ENCODE peak calls at places on chromosome 21, in nine cellular contexts. C is mucosa of descending colon; F is naive thymus-derived CD8-positive, alpha-beta T cell; W is activated CD8-positive, alpha-beta T cell treated with anti-CD3 and anti-CD28 coated beads for 36 hours; K is activated naive CD8-positive, alpha-beta T cell treated with anti-CD3 and anti-CD28 coated beads, Interleukin-2, amount 10 ng/mL, durations not matched to agents 7 days and 5 days; P is right cardiac atrium; B is activated CD4-positive, alpha-beta T cell treated with anti-CD3 and anti-CD28 coated beads for 36 hours; T is activated T-helper 17 cell treated with anti-CD3 and anti-CD28 coated beads, Interleukin-2, amount 50 U/mL, for 72 hours; D is T-cell. Y is an unnamed sample.

GRCh38 chr21:35940074-35940927 is 120.0 kb downstream of the SETD4 start:
- ATAC-seq in P (peak), W (peak), C (peak), K (no peak), F (peak), D (no peak), T (peak), B (peak), Y (peak)

GRCh38 chr21:42028754-42029385 is 18.7 kb upstream of the ZBTB21 start:
- ATAC-seq in D (no peak), W (no peak), B (no peak), C (peak), P (no peak), T (no peak), F (no peak), K (no peak), Y (no peak)

GRCh38 chr21:35284199-35284598 is 235.1 kb upstream of the RUNX1 start:
- ATAC-seq in D (no peak), C (no peak), F (no peak), W (no peak), K (no peak), B (no peak), T (no peak), P (peak), Y (no peak)

GRCh38 chr21:42755031-42755665 is 101.7 kb downstream of the PDE9A start:
- ATAC-seq in F (no peak), B (no peak), C (no peak), K (no peak), P (no peak), W (no peak), T (no peak), D (no peak), Y (no peak)

GRCh38 chr21:43750339-43751033 is 25.6 kb downstream of the CSTB start:
- ATAC-seq in F (no peak), D (no peak), P (no peak), T (peak), B (no peak), K (no peak), C (peak), W (no peak), Y (no peak)

GRCh38 chr21:23130308-23130707 is 2132.1 kb downstream of the NCAM2 start:
- ATAC-seq in P (no peak), C (no peak), D (no peak), W (no peak), B (no peak), F (no peak), K (no peak), T (no peak), Y (no peak)

GRCh38 chr21:43762303-43763128 is 13.6 kb downstream of the CSTB start:
- ATAC-seq in P (no peak), K (no peak), F (no peak), T (no peak), B (no peak), C (no peak), W (no peak), D (no peak), Y (no peak)

GRCh38 chr21:27108228-27108627 is 141.3 kb upstream of the ADAMTS5 start:
- ATAC-seq in D (no peak), K (no peak), P (no peak), T (no peak), W (no peak), B (no peak), F (no peak), C (no peak), Y (no peak)

GRCh38 chr21:18443085-18443484 is 39.5 kb upstream of the TMPRSS15 start:
- ATAC-seq in K (no peak), T (no peak), B (no peak), D (no peak), C (no peak), F (no peak), P (no peak), W (no peak), Y (no peak)

GRCh38 chr21:37767984-37768383 is 148.3 kb downstream of the KCNJ6 start:
- ATAC-seq in D (no peak), F (no peak), W (no peak), K (no peak), P (no peak), T (no peak), B (no peak), C (no peak), Y (no peak)

GRCh38 chr21:42599962-42600361 is 53.5 kb upstream of the PDE9A start:
- ATAC-seq in W (no peak), F (no peak), P (no peak), C (no peak), K (no peak), D (no peak), T (no peak), B (no peak), Y (no peak)

GRCh38 chr21:34932233-34932632 is 116.9 kb downstream of the RUNX1 start:
- ATAC-seq in F (no peak), B (no peak), T (no peak), D (no peak), K (no peak), P (no peak), C (no peak), W (no peak), Y (no peak)

GRCh38 chr21:18951291-18952038 is 547.9 kb upstream of the TMPRSS15 start:
- ATAC-seq in D (no peak), P (peak), W (no peak), C (peak), F (no peak), B (no peak), K (no peak), T (no peak), Y (peak)

GRCh38 chr21:46131721-46132651 is 23.4 kb downstream of the FTCD start:
- ATAC-seq in K (no peak), D (no peak), C (no peak), W (no peak), T (no peak), F (no peak), P (peak), B (no peak), Y (no peak)

GRCh38 chr21:41879190-41879998 is at the start of gene PRDM15:
- ATAC-seq in F (peak), T (peak), D (peak), B (peak), K (peak), P (peak), W (peak), C (peak), Y (peak)

GRCh38 chr21:44865561-44866280 is 7.8 kb downstream of the PTTG1IP start:
- ATAC-seq in P (no peak), K (no peak), W (peak), B (peak), F (peak), T (peak), D (peak), C (peak), Y (peak)

GRCh38 chr21:31342328-31342727 is 1.7 kb downstream of the TIAM1 start:
- ATAC-seq in F (no peak), C (peak), D (no peak), W (no peak), B (no peak), T (no peak), K (no peak), P (no peak), Y (no peak)

GRCh38 chr21:33569986-33570385 is 18.5 kb downstream of the DONSON start:
- ATAC-seq in P (no peak), C (no peak), F (no peak), K (no peak), B (no peak), D (no peak), T (no peak), W (no peak), Y (no peak)

GRCh38 chr21:43640437-43640836 is 18.9 kb downstream of the HSF2BP start:
- ATAC-seq in B (no peak), W (no peak), C (peak), D (no peak), T (no peak), K (no peak), P (no peak), F (no peak), Y (no peak)

GRCh38 chr21:43190544-43191340 is 21.9 kb downstream of the CRYAA start:
- ATAC-seq in W (no peak), D (no peak), T (no peak), F (no peak), C (no peak), P (no peak), K (no peak), B (no peak), Y (no peak)

GRCh38 chr21:26806734-26807372 is 38.4 kb downstream of the ADAMTS1 start:
- ATAC-seq in T (no peak), C (no peak), P (no peak), F (no peak), K (no peak), D (no peak), W (no peak), B (no peak), Y (no peak)

GRCh38 chr21:32426066-32426465 is 13.6 kb downstream of the EVA1C start:
- ATAC-seq in K (no peak), F (no peak), P (no peak), W (no peak), T (no peak), C (no peak), D (no peak), B (no peak), Y (no peak)

GRCh38 chr21:38303300-38303699 is 46.5 kb downstream of the KCNJ15 start:
- ATAC-seq in D (no peak), P (peak), B (no peak), T (no peak), F (no peak), C (peak), W (no peak), K (no peak), Y (no peak)

GRCh38 chr21:35338881-35339632 is 290.0 kb upstream of the RUNX1 start:
- ATAC-seq in C (no peak), T (no peak), K (no peak), D (no peak), W (no peak), P (no peak), B (no peak), F (no peak), Y (no peak)

GRCh38 chr21:17231124-17231523 is 281.7 kb upstream of the CXADR start:
- ATAC-seq in P (no peak), K (no peak), F (no peak), B (no peak), C (no peak), T (no peak), D (no peak), W (no peak), Y (no peak)

GRCh38 chr21:43872549-43873198 is 7.7 kb downstream of the AGPAT3 start:
- ATAC-seq in T (no peak), F (no peak), D (no peak), P (no peak), C (no peak), K (no peak), W (no peak), B (no peak), Y (no peak)

GRCh38 chr21:46500224-46500861 is 41.7 kb downstream of the DIP2A start:
- ATAC-seq in W (peak), B (peak), D (no peak), P (no peak), K (peak), T (peak), C (peak), F (peak), Y (no peak)

GRCh38 chr21:31470896-31471694 is 127.0 kb upstream of the TIAM1 start:
- ATAC-seq in P (no peak), F (no peak), C (no peak), B (no peak), T (no peak), D (no peak), K (no peak), W (no peak), Y (no peak)

GRCh38 chr21:39311164-39311563 is 2.3 kb downstream of the BRWD1 start:
- ATAC-seq in T (no peak), W (no peak), P (no peak), F (no peak), K (no peak), C (no peak), D (no peak), B (no peak), Y (no peak)

GRCh38 chr21:45992311-45993209 is 11.0 kb downstream of the COL6A1 start:
- ATAC-seq in W (no peak), C (no peak), D (no peak), P (peak), F (no peak), K (no peak), B (no peak), T (no peak), Y (no peak)

GRCh38 chr21:42406201-42406601 is 2.5 kb downstream of the UBASH3A start:
- ATAC-seq in W (peak), K (peak), T (peak), D (peak), B (peak), F (peak), C (peak), P (no peak), Y (no peak)

GRCh38 chr21:21247441-21247840 is 249.2 kb downstream of the NCAM2 start:
- ATAC-seq in C (no peak), B (no peak), D (no peak), T (no peak), F (no peak), P (no peak), K (no peak), W (no peak), Y (no peak)

GRCh38 chr21:43333301-43334062 is 93.4 kb downstream of the SIK1 start:
- ATAC-seq in P (peak), T (no peak), F (no peak), D (no peak), B (no peak), W (peak), C (peak), K (no peak), Y (no peak)

GRCh38 chr21:45723049-45723958 is 79.8 kb downstream of the PCBP3 start:
- ATAC-seq in K (no peak), W (peak), T (peak), F (no peak), B (peak), D (no peak), P (no peak), C (no peak), Y (no peak)

Y was measured in stimulated activated memory B cell treated with anti-CD40 and anti-IgM and Interleukin-4, amounts not matched to agents 10 μg/mL and 1 μg/mL and 100 μg/mL, for 72 hours.